ENCODE peak calls at places on chromosomes 3 and 15, in four cellular contexts. O is SK-N-SH, I is HepG2, F is GM12878. T is an unnamed sample.

GRCh38 chr3:104519468-104519867 is 847.2 kb upstream of the ALCAM start:
- DNase-seq in F (no peak), O (no peak), I (no peak), T (no peak)

GRCh38 chr3:65635661-65636060 is 403.1 kb downstream of the MAGI1 start:
- DNase-seq in O (no peak), I (no peak), F (no peak), T (no peak)

GRCh38 chr3:196641278-196642058 is 2.0 kb downstream of the NRROS start:
- DNase-seq in I (no peak), O (no peak), F (no peak), T (no peak)

GRCh38 chr3:28349397-28350000 is 875 bp upstream of the AZI2 start:
- DNase-seq in I (no peak), F (no peak), O (peak; percentile 8), T (no peak)

GRCh38 chr3:73552700-73553099 is 72.0 kb downstream of the PDZRN3 start:
- DNase-seq in O (no peak), I (no peak), F (no peak), T (no peak)

GRCh38 chr3:25040739-25041138 is 387.3 kb upstream of the RARB start:
- DNase-seq in I (no peak), F (no peak), O (no peak), T (no peak)

GRCh38 chr3:46759239-46760152 is 41.8 kb upstream of the PRSS50 start:
- DNase-seq in O (no peak), I (no peak), F (no peak), T (no peak)

GRCh38 chr15:27271258-27271657 is 300.3 kb downstream of the GABRG3 start:
- DNase-seq in O (no peak), I (no peak), F (no peak), T (no peak)

GRCh38 chr3:129389572-129389937 is 38.9 kb downstream of the EFCAB12 start:
- DNase-seq in F (no peak), I (no peak), O (no peak), T (no peak)

GRCh38 chr3:192817506-192817905 is 90.2 kb upstream of the FGF12 start:
- DNase-seq in O (no peak), F (no peak), I (no peak), T (no peak)

GRCh38 chr3:72287941-72288340 is 503.0 kb upstream of the PROK2 start:
- DNase-seq in F (no peak), O (no peak), I (no peak), T (no peak)

GRCh38 chr3:37904614-37905047 is 43.0 kb downstream of the CTDSPL start:
- DNase-seq in I (no peak), O (peak; percentile 32), F (no peak), T (no peak)

GRCh38 chr15:79101866-79102581 is 11.4 kb upstream of the RASGRF1 start:
- DNase-seq in F (no peak), I (no peak), O (no peak), T (peak; percentile 11)

GRCh38 chr15:56244237-56244810 is 645 bp upstream of the RFX7 start:
- DNase-seq in F (no peak), I (peak; percentile 82), O (peak; percentile 80), T (peak; percentile 72)
- TF ChIP-seq USF2 in F (no peak), I (no peak), O (no peak), T (no peak)

GRCh38 chr3:34260266-34260990 is 462.0 kb downstream of the PDCD6IP start:
- DNase-seq in F (no peak), I (peak; percentile 10), O (peak; percentile 47), T (peak; percentile 77)
- TF ChIP-seq TCF12 in F (no peak), I (no peak), O (no peak), T (no peak)

GRCh38 chr3:12754315-12754714 is 4.7 kb downstream of the TMEM40 start:
- DNase-seq in F (no peak), O (no peak), I (no peak), T (no peak)

GRCh38 chr3:12753275-12754028 is 5.6 kb downstream of the TMEM40 start:
- DNase-seq in O (no peak), F (no peak), I (no peak), T (no peak)

GRCh38 chr3:12751548-12751947 is 7.5 kb downstream of the TMEM40 start:
- DNase-seq in I (peak; percentile 10), F (no peak), O (no peak), T (no peak)

GRCh38 chr3:12752111-12752510 is 6.9 kb downstream of the TMEM40 start:
- DNase-seq in O (no peak), I (no peak), F (no peak), T (no peak)

GRCh38 chr3:12752803-12753202 is 6.3 kb downstream of the TMEM40 start:
- DNase-seq in F (peak; percentile 40), I (no peak), O (no peak), T (no peak)
- TF ChIP-seq USF2 in F (no peak), I (no peak), O (no peak), T (no peak)

GRCh38 chr3:58528629-58529028 is 8.4 kb downstream of the ACOX2 start:
- DNase-seq in F (no peak), I (no peak), O (peak; percentile 63), T (no peak)
- TF ChIP-seq TCF12 in F (no peak), I (no peak), O (peak; percentile 32), T (no peak)

GRCh38 chr15:42363942-42364341 is 4.6 kb downstream of the CAPN3 start:
- DNase-seq in F (no peak), I (no peak), O (no peak), T (no peak)

GRCh38 chr15:42367041-42367440 is 7.7 kb downstream of the CAPN3 start:
- DNase-seq in O (no peak), I (no peak), F (no peak), T (no peak)

GRCh38 chr15:42363487-42363886 is 4.2 kb downstream of the CAPN3 start:
- DNase-seq in I (no peak), O (no peak), F (no peak), T (no peak)

GRCh38 chr15:42366151-42366550 is 6.8 kb downstream of the CAPN3 start:
- DNase-seq in O (no peak), F (no peak), I (no peak), T (no peak)

DNA sequence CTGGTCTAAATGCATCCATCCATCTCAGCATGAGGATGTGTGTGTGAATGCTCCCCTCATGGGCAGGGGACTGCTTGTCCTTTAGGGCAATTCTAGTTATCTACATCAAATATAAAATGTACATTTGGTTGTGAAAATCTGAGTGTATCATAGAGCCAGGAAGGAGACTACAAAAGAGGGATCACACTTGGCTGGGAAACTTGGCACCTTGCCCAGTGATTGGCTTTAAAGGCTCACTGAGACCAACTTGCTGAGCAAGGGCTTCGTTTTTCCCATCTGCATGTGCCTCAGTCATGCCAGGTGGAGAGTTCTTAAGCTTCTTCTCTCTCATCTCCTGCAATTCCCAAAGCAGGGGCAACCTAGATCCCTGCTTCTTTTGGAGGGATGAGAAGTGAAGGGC is 5.2 kb downstream of the CAPN3 start:
- DNase-seq in O (no peak), F (no peak), I (no peak), T (no peak)
- TF ChIP-seq USF2 in O (no peak), F (no peak), I (no peak), T (no peak)

GRCh38 chr3:13657660-13658435 is 108.9 kb downstream of the FBLN2 start:
- DNase-seq in I (no peak), F (no peak), O (peak; percentile 92), T (peak; percentile 86)
- TF ChIP-seq TCF12 in I (no peak), F (no peak), O (no peak), T (no peak)

DNA sequence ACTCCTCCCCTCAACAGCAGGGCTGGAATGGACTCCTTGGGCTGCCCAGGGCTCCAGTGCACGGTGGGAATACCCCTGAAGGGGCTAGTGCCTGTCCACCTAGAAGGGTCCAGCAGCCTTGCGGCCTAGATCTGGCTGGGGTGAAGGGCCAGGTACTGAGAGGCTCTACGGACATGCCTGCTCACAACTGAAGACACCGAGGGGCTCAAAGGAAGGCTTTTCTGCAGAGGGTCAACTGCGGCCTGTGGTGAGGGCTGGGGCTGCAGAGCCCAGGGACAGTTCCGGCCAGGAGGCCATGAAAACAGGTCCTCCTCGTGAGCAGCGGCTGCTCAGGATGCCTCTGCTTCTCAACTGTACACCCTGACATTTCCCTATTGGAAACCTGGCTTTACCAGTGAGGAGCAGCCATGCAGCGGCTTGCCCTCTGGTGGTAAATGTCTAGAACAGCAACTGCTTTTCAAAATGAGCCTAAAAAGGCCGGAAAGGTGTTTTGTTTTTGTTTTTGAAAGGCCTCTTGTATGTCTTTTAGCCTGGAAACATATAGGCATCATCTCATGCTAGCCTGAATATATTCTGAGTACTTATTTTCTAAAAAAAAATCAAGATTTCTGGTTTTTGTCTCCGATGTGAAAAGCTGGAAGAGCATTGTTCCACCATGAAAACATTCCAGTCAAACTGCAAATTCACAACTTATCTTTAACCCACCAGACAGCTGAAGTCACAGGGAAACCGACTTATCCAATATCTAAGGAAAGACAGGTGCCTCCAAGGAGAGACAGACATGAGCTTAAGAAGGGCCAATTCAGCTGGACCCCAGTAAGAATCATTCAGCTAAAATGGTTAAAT is 163.4 kb downstream of the KLF13 start:
- DNase-seq in F (no peak), I (peak; percentile 30), O (peak; percentile 75), T (peak; percentile 54)
- TF ChIP-seq USF2 in F (no peak), I (no peak), O (no peak), T (no peak)